ENCODE peak calls at places on chromosomes 6 and 20, in seven cellular contexts. One of them, this sample, is unnamed.
A peak's percentile ranks its signal among the peaks of the same experiment; 100 is the strongest.

GRCh38 chr20:59603727-59604608 is at the start of gene PHACTR3:
- DNase-seq in psoas muscle: no peak
- DNase-seq in effector CD4-positive, alpha-beta T cell: no peak
- DNase-seq in Calu3: no peak
- DNase-seq in fibroblast of lung: no peak
- DNase-seq in activated CD4-positive, alpha-beta T cell treated with anti-CD3 and anti-CD28 coated beads for 24 hours: no peak
- DNase-seq in lower lobe of right lung: no peak
- DNase-seq in this sample: no peak

GRCh38 chr20:63895886-63896135 is 885 bp downstream of the DNAJC5 start:
- DNase-seq in effector CD4-positive, alpha-beta T cell: no peak
- DNase-seq in lower lobe of right lung: no peak
- DNase-seq in fibroblast of lung: peak; percentile 25
- DNase-seq in psoas muscle: no peak
- DNase-seq in activated CD4-positive, alpha-beta T cell treated with anti-CD3 and anti-CD28 coated beads for 24 hours: no peak
- DNase-seq in Calu3: no peak
- DNase-seq in this sample: no peak

GRCh38 chr20:59948828-59949720 is 8.9 kb downstream of the FAM217B start:
- DNase-seq in activated CD4-positive, alpha-beta T cell treated with anti-CD3 and anti-CD28 coated beads for 24 hours: no peak
- DNase-seq in lower lobe of right lung: no peak
- DNase-seq in psoas muscle: no peak
- DNase-seq in effector CD4-positive, alpha-beta T cell: peak; percentile 30
- DNase-seq in fibroblast of lung: peak; percentile 74
- DNase-seq in Calu3: peak; percentile 48
- DNase-seq in this sample: peak; percentile 58

GRCh38 chr6:147774856-147775255 is 266.4 kb downstream of the SAMD5 start:
- DNase-seq in psoas muscle: no peak
- DNase-seq in activated CD4-positive, alpha-beta T cell treated with anti-CD3 and anti-CD28 coated beads for 24 hours: no peak
- DNase-seq in Calu3: no peak
- DNase-seq in fibroblast of lung: no peak
- DNase-seq in effector CD4-positive, alpha-beta T cell: no peak
- DNase-seq in lower lobe of right lung: no peak
- DNase-seq in this sample: no peak

GRCh38 chr20:17725094-17725835 is 25.5 kb downstream of the BANF2 start:
- DNase-seq in activated CD4-positive, alpha-beta T cell treated with anti-CD3 and anti-CD28 coated beads for 24 hours: no peak
- DNase-seq in fibroblast of lung: no peak
- DNase-seq in lower lobe of right lung: peak; percentile 92
- DNase-seq in Calu3: no peak
- DNase-seq in effector CD4-positive, alpha-beta T cell: no peak
- DNase-seq in psoas muscle: no peak
- DNase-seq in this sample: no peak

GRCh38 chr20:10408427-10408826 is 25.6 kb downstream of the MKKS start:
- DNase-seq in activated CD4-positive, alpha-beta T cell treated with anti-CD3 and anti-CD28 coated beads for 24 hours: no peak
- DNase-seq in psoas muscle: no peak
- DNase-seq in fibroblast of lung: no peak
- DNase-seq in lower lobe of right lung: no peak
- DNase-seq in effector CD4-positive, alpha-beta T cell: no peak
- DNase-seq in Calu3: no peak
- DNase-seq in this sample: no peak

GRCh38 chr6:111297776-111298175 is 185.2 kb downstream of the REV3L start:
- DNase-seq in activated CD4-positive, alpha-beta T cell treated with anti-CD3 and anti-CD28 coated beads for 24 hours: no peak
- DNase-seq in psoas muscle: no peak
- DNase-seq in Calu3: no peak
- DNase-seq in lower lobe of right lung: no peak
- DNase-seq in fibroblast of lung: no peak
- DNase-seq in effector CD4-positive, alpha-beta T cell: no peak
- DNase-seq in this sample: no peak

GRCh38 chr20:31808481-31808880 is 10.7 kb upstream of the MYLK2 start:
- DNase-seq in activated CD4-positive, alpha-beta T cell treated with anti-CD3 and anti-CD28 coated beads for 24 hours: no peak
- DNase-seq in fibroblast of lung: no peak
- DNase-seq in lower lobe of right lung: no peak
- DNase-seq in effector CD4-positive, alpha-beta T cell: no peak
- DNase-seq in Calu3: no peak
- DNase-seq in psoas muscle: no peak
- DNase-seq in this sample: no peak

GRCh38 chr6:43951756-43952675 is 175.2 kb downstream of the MRPL14 start:
- DNase-seq in Calu3: no peak
- DNase-seq in fibroblast of lung: no peak
- DNase-seq in effector CD4-positive, alpha-beta T cell: no peak
- DNase-seq in psoas muscle: no peak
- DNase-seq in lower lobe of right lung: no peak
- DNase-seq in activated CD4-positive, alpha-beta T cell treated with anti-CD3 and anti-CD28 coated beads for 24 hours: no peak
- DNase-seq in this sample: peak; percentile 26

GRCh38 chr20:61287583-61287982 is 35.5 kb downstream of the CDH4 start:
- DNase-seq in fibroblast of lung: no peak
- DNase-seq in Calu3: no peak
- DNase-seq in effector CD4-positive, alpha-beta T cell: no peak
- DNase-seq in activated CD4-positive, alpha-beta T cell treated with anti-CD3 and anti-CD28 coated beads for 24 hours: no peak
- DNase-seq in lower lobe of right lung: no peak
- DNase-seq in psoas muscle: no peak
- DNase-seq in this sample: no peak

GRCh38 chr6:2958331-2958711 is 13.0 kb downstream of the SERPINB6 start:
- DNase-seq in psoas muscle: peak; percentile 35
- DNase-seq in Calu3: no peak
- DNase-seq in activated CD4-positive, alpha-beta T cell treated with anti-CD3 and anti-CD28 coated beads for 24 hours: no peak
- DNase-seq in fibroblast of lung: no peak
- DNase-seq in lower lobe of right lung: peak; percentile 86
- DNase-seq in effector CD4-positive, alpha-beta T cell: no peak
- DNase-seq in this sample: no peak

GRCh38 chr20:32539817-32540675 is 45.1 kb downstream of the NOL4L start:
- DNase-seq in Calu3: peak; percentile 50
- DNase-seq in effector CD4-positive, alpha-beta T cell: peak; percentile 54
- DNase-seq in psoas muscle: no peak
- DNase-seq in lower lobe of right lung: peak; percentile 10
- DNase-seq in fibroblast of lung: no peak
- DNase-seq in activated CD4-positive, alpha-beta T cell treated with anti-CD3 and anti-CD28 coated beads for 24 hours: peak; percentile 52
- DNase-seq in this sample: no peak

GRCh38 chr20:50285376-50286173 is 94.9 kb downstream of the CEBPB start:
- DNase-seq in psoas muscle: peak; percentile 49
- DNase-seq in Calu3: no peak
- DNase-seq in fibroblast of lung: peak; percentile 87
- DNase-seq in activated CD4-positive, alpha-beta T cell treated with anti-CD3 and anti-CD28 coated beads for 24 hours: no peak
- DNase-seq in lower lobe of right lung: no peak
- DNase-seq in effector CD4-positive, alpha-beta T cell: no peak
- DNase-seq in this sample: peak; percentile 88

GRCh38 chr20:33664085-33664761 is 2.1 kb downstream of the C20orf144 start:
- DNase-seq in psoas muscle: no peak
- DNase-seq in effector CD4-positive, alpha-beta T cell: no peak
- DNase-seq in lower lobe of right lung: no peak
- DNase-seq in activated CD4-positive, alpha-beta T cell treated with anti-CD3 and anti-CD28 coated beads for 24 hours: no peak
- DNase-seq in fibroblast of lung: no peak
- DNase-seq in Calu3: no peak
- DNase-seq in this sample: no peak

GRCh38 chr20:36880741-36881250 is 4.9 kb downstream of the TLDC2 start:
- DNase-seq in effector CD4-positive, alpha-beta T cell: no peak
- DNase-seq in fibroblast of lung: no peak
- DNase-seq in activated CD4-positive, alpha-beta T cell treated with anti-CD3 and anti-CD28 coated beads for 24 hours: no peak
- DNase-seq in psoas muscle: no peak
- DNase-seq in lower lobe of right lung: no peak
- DNase-seq in Calu3: no peak
- DNase-seq in this sample: no peak

GRCh38 chr6:154247119-154247814 is 109.3 kb downstream of the IPCEF1 start:
- DNase-seq in effector CD4-positive, alpha-beta T cell: no peak
- DNase-seq in lower lobe of right lung: no peak
- DNase-seq in Calu3: no peak
- DNase-seq in fibroblast of lung: no peak
- DNase-seq in psoas muscle: no peak
- DNase-seq in activated CD4-positive, alpha-beta T cell treated with anti-CD3 and anti-CD28 coated beads for 24 hours: no peak
- DNase-seq in this sample: no peak

GRCh38 chr6:13615802-13616140 is 636 bp downstream of the NOL7 start:
- DNase-seq in fibroblast of lung: peak; percentile 45
- DNase-seq in psoas muscle: peak; percentile 59
- DNase-seq in lower lobe of right lung: peak; percentile 72
- DNase-seq in activated CD4-positive, alpha-beta T cell treated with anti-CD3 and anti-CD28 coated beads for 24 hours: peak; percentile 27
- DNase-seq in Calu3: peak; percentile 41
- DNase-seq in effector CD4-positive, alpha-beta T cell: peak; percentile 37
- DNase-seq in this sample: no peak

GRCh38 chr20:63657260-63657936 is 714 bp upstream of the RTEL1 start:
- DNase-seq in effector CD4-positive, alpha-beta T cell: no peak
- DNase-seq in psoas muscle: no peak
- DNase-seq in Calu3: no peak
- DNase-seq in fibroblast of lung: peak; percentile 36
- DNase-seq in lower lobe of right lung: peak; percentile 49
- DNase-seq in activated CD4-positive, alpha-beta T cell treated with anti-CD3 and anti-CD28 coated beads for 24 hours: no peak
- DNase-seq in this sample: no peak

GRCh38 chr6:90860822-90861601 is 274.1 kb upstream of the MAP3K7 start:
- DNase-seq in lower lobe of right lung: no peak
- DNase-seq in fibroblast of lung: peak; percentile 3
- DNase-seq in effector CD4-positive, alpha-beta T cell: no peak
- DNase-seq in Calu3: no peak
- DNase-seq in psoas muscle: no peak
- DNase-seq in activated CD4-positive, alpha-beta T cell treated with anti-CD3 and anti-CD28 coated beads for 24 hours: no peak
- DNase-seq in this sample: no peak

GRCh38 chr6:167558213-167558869 is 233.5 kb downstream of the TTLL2 start:
- DNase-seq in effector CD4-positive, alpha-beta T cell: no peak
- DNase-seq in fibroblast of lung: no peak
- DNase-seq in activated CD4-positive, alpha-beta T cell treated with anti-CD3 and anti-CD28 coated beads for 24 hours: no peak
- DNase-seq in lower lobe of right lung: no peak
- DNase-seq in Calu3: no peak
- DNase-seq in psoas muscle: no peak
- DNase-seq in this sample: no peak

GRCh38 chr6:46796842-46797241 is 3.7 kb downstream of the MEP1A start:
- DNase-seq in lower lobe of right lung: no peak
- DNase-seq in Calu3: no peak
- DNase-seq in psoas muscle: no peak
- DNase-seq in effector CD4-positive, alpha-beta T cell: no peak
- DNase-seq in fibroblast of lung: no peak
- DNase-seq in activated CD4-positive, alpha-beta T cell treated with anti-CD3 and anti-CD28 coated beads for 24 hours: no peak
- DNase-seq in this sample: no peak

GRCh38 chr6:157873735-157874344 is 50.8 kb downstream of the SNX9 start:
- DNase-seq in psoas muscle: peak; percentile 76
- DNase-seq in fibroblast of lung: peak; percentile 76
- DNase-seq in activated CD4-positive, alpha-beta T cell treated with anti-CD3 and anti-CD28 coated beads for 24 hours: peak; percentile 88
- DNase-seq in effector CD4-positive, alpha-beta T cell: peak; percentile 78
- DNase-seq in lower lobe of right lung: peak; percentile 76
- DNase-seq in Calu3: peak; percentile 85
- DNase-seq in this sample: peak; percentile 58

GRCh38 chr6:168043193-168043847 is 35.7 kb downstream of the FRMD1 start:
- DNase-seq in Calu3: no peak
- DNase-seq in psoas muscle: no peak
- DNase-seq in lower lobe of right lung: peak; percentile 18
- DNase-seq in activated CD4-positive, alpha-beta T cell treated with anti-CD3 and anti-CD28 coated beads for 24 hours: no peak
- DNase-seq in fibroblast of lung: no peak
- DNase-seq in effector CD4-positive, alpha-beta T cell: no peak
- DNase-seq in this sample: no peak

GRCh38 chr6:28137458-28138020 is 4.1 kb upstream of the ZKSCAN8 start:
- DNase-seq in fibroblast of lung: no peak
- DNase-seq in effector CD4-positive, alpha-beta T cell: peak; percentile 23
- DNase-seq in activated CD4-positive, alpha-beta T cell treated with anti-CD3 and anti-CD28 coated beads for 24 hours: no peak
- DNase-seq in lower lobe of right lung: no peak
- DNase-seq in psoas muscle: no peak
- DNase-seq in Calu3: no peak
- DNase-seq in this sample: no peak

GRCh38 chr6:151070666-151071065 is 169.1 kb upstream of the AKAP12 start:
- DNase-seq in effector CD4-positive, alpha-beta T cell: no peak
- DNase-seq in lower lobe of right lung: no peak
- DNase-seq in activated CD4-positive, alpha-beta T cell treated with anti-CD3 and anti-CD28 coated beads for 24 hours: no peak
- DNase-seq in fibroblast of lung: peak; percentile 87
- DNase-seq in psoas muscle: no peak
- DNase-seq in Calu3: no peak
- DNase-seq in this sample: no peak

GRCh38 chr20:25066386-25066785 is 8.4 kb upstream of the ACSS1 start:
- DNase-seq in effector CD4-positive, alpha-beta T cell: no peak
- DNase-seq in fibroblast of lung: no peak
- DNase-seq in lower lobe of right lung: no peak
- DNase-seq in Calu3: no peak
- DNase-seq in activated CD4-positive, alpha-beta T cell treated with anti-CD3 and anti-CD28 coated beads for 24 hours: no peak
- DNase-seq in psoas muscle: no peak
- DNase-seq in this sample: no peak

GRCh38 chr6:129131282-129131681 is 248.3 kb downstream of the LAMA2 start:
- DNase-seq in activated CD4-positive, alpha-beta T cell treated with anti-CD3 and anti-CD28 coated beads for 24 hours: no peak
- DNase-seq in fibroblast of lung: peak; percentile 39
- DNase-seq in Calu3: no peak
- DNase-seq in lower lobe of right lung: no peak
- DNase-seq in effector CD4-positive, alpha-beta T cell: no peak
- DNase-seq in psoas muscle: peak; percentile 41
- DNase-seq in this sample: no peak

GRCh38 chr20:23657202-23657601 is 19.4 kb upstream of the CST3 start:
- DNase-seq in psoas muscle: no peak
- DNase-seq in Calu3: no peak
- DNase-seq in effector CD4-positive, alpha-beta T cell: no peak
- DNase-seq in fibroblast of lung: no peak
- DNase-seq in activated CD4-positive, alpha-beta T cell treated with anti-CD3 and anti-CD28 coated beads for 24 hours: no peak
- DNase-seq in lower lobe of right lung: no peak
- DNase-seq in this sample: no peak

GRCh38 chr20:48156521-48156920 is 371.2 kb upstream of the SULF2 start:
- DNase-seq in effector CD4-positive, alpha-beta T cell: no peak
- DNase-seq in psoas muscle: no peak
- DNase-seq in Calu3: no peak
- DNase-seq in fibroblast of lung: no peak
- DNase-seq in activated CD4-positive, alpha-beta T cell treated with anti-CD3 and anti-CD28 coated beads for 24 hours: no peak
- DNase-seq in lower lobe of right lung: no peak
- DNase-seq in this sample: no peak

GRCh38 chr6:28537509-28538140 is 11.9 kb downstream of the GPX5 start:
- DNase-seq in fibroblast of lung: peak; percentile 15
- DNase-seq in effector CD4-positive, alpha-beta T cell: peak; percentile 3
- DNase-seq in lower lobe of right lung: no peak
- DNase-seq in activated CD4-positive, alpha-beta T cell treated with anti-CD3 and anti-CD28 coated beads for 24 hours: no peak
- DNase-seq in psoas muscle: no peak
- DNase-seq in Calu3: no peak
- DNase-seq in this sample: no peak

GRCh38 chr6:69097948-69098347 is 462.9 kb downstream of the ADGRB3 start:
- DNase-seq in effector CD4-positive, alpha-beta T cell: no peak
- DNase-seq in fibroblast of lung: no peak
- DNase-seq in Calu3: no peak
- DNase-seq in psoas muscle: no peak
- DNase-seq in lower lobe of right lung: no peak
- DNase-seq in activated CD4-positive, alpha-beta T cell treated with anti-CD3 and anti-CD28 coated beads for 24 hours: no peak
- DNase-seq in this sample: no peak

GRCh38 chr20:57772349-57772964 is 62.6 kb upstream of the PMEPA1 start:
- DNase-seq in lower lobe of right lung: no peak
- DNase-seq in Calu3: peak; percentile 66
- DNase-seq in activated CD4-positive, alpha-beta T cell treated with anti-CD3 and anti-CD28 coated beads for 24 hours: no peak
- DNase-seq in effector CD4-positive, alpha-beta T cell: peak; percentile 11
- DNase-seq in psoas muscle: no peak
- DNase-seq in fibroblast of lung: peak; percentile 34
- DNase-seq in this sample: peak; percentile 69